ENCODE peak calls at places on chromosomes 5 and 9, in seven cellular contexts. One of them, this sample, is unnamed.

GRCh38 chr5:142636698-142637324 is 49.1 kb downstream of the FGF1 start:
- DNase-seq in HEK293T: no peak
- DNase-seq in GM12878: no peak
- DNase-seq in HepG2: no peak
- DNase-seq in HCT116: no peak
- DNase-seq in K562: no peak
- DNase-seq in WTC11: no peak
- DNase-seq in this sample: no peak

GRCh38 chr5:67094476-67095300 is 101.9 kb downstream of the CD180 start:
- DNase-seq in WTC11: peak
- DNase-seq in HEK293T: peak
- DNase-seq in K562: no peak
- DNase-seq in HCT116: no peak
- DNase-seq in HepG2: peak
- DNase-seq in GM12878: no peak
- DNase-seq in this sample: no peak

GRCh38 chr9:130041648-130042405 is 1.2 kb downstream of the FNBP1 start:
- DNase-seq in GM12878: no peak
- DNase-seq in K562: no peak
- DNase-seq in HEK293T: peak
- DNase-seq in HCT116: no peak
- DNase-seq in WTC11: peak
- DNase-seq in HepG2: no peak
- DNase-seq in this sample: no peak

GRCh38 chr5:109645591-109646236 is 44.0 kb upstream of the MAN2A1 start:
- DNase-seq in K562: no peak
- DNase-seq in WTC11: peak
- DNase-seq in HEK293T: peak
- DNase-seq in HCT116: no peak
- DNase-seq in GM12878: no peak
- DNase-seq in HepG2: no peak
- DNase-seq in this sample: no peak

GRCh38 chr5:28374492-28374934 is 1336.1 kb upstream of the CDH9 start:
- DNase-seq in HCT116: no peak
- DNase-seq in HEK293T: no peak
- DNase-seq in K562: no peak
- DNase-seq in WTC11: no peak
- DNase-seq in GM12878: no peak
- DNase-seq in HepG2: no peak
- DNase-seq in this sample: no peak

GRCh38 chr5:154858972-154859950 is 834 bp downstream of the CNOT8 start:
- DNase-seq in WTC11: no peak
- DNase-seq in HepG2: no peak
- DNase-seq in HEK293T: no peak
- DNase-seq in HCT116: no peak
- DNase-seq in K562: no peak
- DNase-seq in GM12878: no peak
- DNase-seq in this sample: no peak

GRCh38 chr5:124040799-124041198 is 528.8 kb downstream of the CSNK1G3 start:
- DNase-seq in HEK293T: no peak
- DNase-seq in HepG2: no peak
- DNase-seq in GM12878: no peak
- DNase-seq in HCT116: no peak
- DNase-seq in WTC11: no peak
- DNase-seq in K562: no peak
- DNase-seq in this sample: no peak

GRCh38 chr5:176851871-176852270 is 41.5 kb downstream of the UNC5A start:
- DNase-seq in GM12878: no peak
- DNase-seq in HCT116: no peak
- DNase-seq in HepG2: no peak
- DNase-seq in HEK293T: no peak
- DNase-seq in K562: no peak
- DNase-seq in WTC11: no peak
- DNase-seq in this sample: no peak

GRCh38 chr9:92115977-92116285 is 718 bp upstream of the SPTLC1 start:
- DNase-seq in WTC11: no peak
- DNase-seq in HCT116: no peak
- DNase-seq in HEK293T: no peak
- DNase-seq in HepG2: no peak
- DNase-seq in GM12878: no peak
- DNase-seq in K562: no peak
- DNase-seq in this sample: no peak

GRCh38 chr5:89337-90286 is 2.4 kb upstream of the PLEKHG4B start:
- DNase-seq in WTC11: no peak
- DNase-seq in HCT116: no peak
- DNase-seq in HEK293T: no peak
- DNase-seq in HepG2: no peak
- DNase-seq in K562: no peak
- DNase-seq in GM12878: no peak
- DNase-seq in this sample: no peak

GRCh38 chr5:80182802-80183645 is 72.8 kb downstream of the SERINC5 start:
- DNase-seq in HCT116: no peak
- DNase-seq in GM12878: no peak
- DNase-seq in HEK293T: no peak
- DNase-seq in HepG2: no peak
- DNase-seq in K562: no peak
- DNase-seq in WTC11: peak
- DNase-seq in this sample: peak

GRCh38 chr5:131944700-131945550 is 538 bp downstream of the MEIKIN start:
- DNase-seq in GM12878: no peak
- DNase-seq in HCT116: no peak
- DNase-seq in HEK293T: no peak
- DNase-seq in HepG2: no peak
- DNase-seq in K562: no peak
- DNase-seq in WTC11: peak
- DNase-seq in this sample: no peak

GRCh38 chr5:54480296-54480695 is 24.8 kb downstream of the HSPB3 start:
- DNase-seq in HEK293T: no peak
- DNase-seq in GM12878: no peak
- DNase-seq in K562: no peak
- DNase-seq in HepG2: no peak
- DNase-seq in HCT116: no peak
- DNase-seq in WTC11: no peak
- DNase-seq in this sample: no peak

GRCh38 chr9:97046228-97046627 is 7.3 kb upstream of the CTSV start:
- DNase-seq in GM12878: no peak
- DNase-seq in K562: no peak
- DNase-seq in HEK293T: no peak
- DNase-seq in HepG2: peak
- DNase-seq in WTC11: peak
- DNase-seq in HCT116: peak
- DNase-seq in this sample: peak

GRCh38 chr5:151682240-151682639 is 4.5 kb downstream of the SPARC start:
- DNase-seq in GM12878: no peak
- DNase-seq in K562: no peak
- DNase-seq in WTC11: no peak
- DNase-seq in HCT116: no peak
- DNase-seq in HepG2: no peak
- DNase-seq in HEK293T: no peak
- DNase-seq in this sample: no peak

GRCh38 chr9:17319822-17320221 is 185.0 kb downstream of the CNTLN start:
- DNase-seq in GM12878: no peak
- DNase-seq in HEK293T: no peak
- DNase-seq in WTC11: no peak
- DNase-seq in HCT116: no peak
- DNase-seq in K562: no peak
- DNase-seq in HepG2: no peak
- DNase-seq in this sample: no peak

GRCh38 chr9:17318821-17319320 is 184.0 kb downstream of the CNTLN start:
- DNase-seq in WTC11: no peak
- DNase-seq in HCT116: no peak
- DNase-seq in HepG2: no peak
- DNase-seq in K562: no peak
- DNase-seq in GM12878: no peak
- DNase-seq in HEK293T: no peak
- DNase-seq in this sample: no peak

DNA sequence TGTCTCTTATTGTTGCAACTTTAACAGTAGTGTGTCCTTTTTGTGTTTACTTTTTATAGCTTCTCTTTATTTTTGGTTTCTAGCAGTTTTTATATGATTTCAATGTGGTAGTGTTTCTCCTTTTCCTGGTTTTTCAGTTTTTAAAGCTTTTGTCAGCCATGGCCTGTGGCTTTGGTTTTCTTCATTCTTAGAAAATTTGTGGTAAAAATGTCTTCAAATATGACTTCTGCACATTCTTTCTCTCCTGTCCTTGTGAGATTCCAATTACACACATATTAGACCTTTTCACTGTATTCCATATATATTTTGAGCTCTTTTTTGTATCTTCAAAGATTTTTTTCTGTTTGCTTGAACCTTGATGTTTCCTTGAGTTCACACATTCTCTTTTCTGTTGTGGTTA is 180.5 kb downstream of the CNTLN start:
- DNase-seq in GM12878: no peak
- DNase-seq in HCT116: no peak
- DNase-seq in WTC11: no peak
- DNase-seq in K562: no peak
- DNase-seq in HEK293T: no peak
- DNase-seq in HepG2: no peak
- DNase-seq in this sample: no peak
- TF ChIP-seq SP1 in GM12878: no peak
- TF ChIP-seq SP1 in HCT116: no peak
- TF ChIP-seq SP1 in WTC11: no peak
- TF ChIP-seq SP1 in K562: no peak
- TF ChIP-seq SP1 in HEK293T: no peak
- TF ChIP-seq SP1 in HepG2: no peak
- TF ChIP-seq SP1 in this sample: no peak

DNA sequence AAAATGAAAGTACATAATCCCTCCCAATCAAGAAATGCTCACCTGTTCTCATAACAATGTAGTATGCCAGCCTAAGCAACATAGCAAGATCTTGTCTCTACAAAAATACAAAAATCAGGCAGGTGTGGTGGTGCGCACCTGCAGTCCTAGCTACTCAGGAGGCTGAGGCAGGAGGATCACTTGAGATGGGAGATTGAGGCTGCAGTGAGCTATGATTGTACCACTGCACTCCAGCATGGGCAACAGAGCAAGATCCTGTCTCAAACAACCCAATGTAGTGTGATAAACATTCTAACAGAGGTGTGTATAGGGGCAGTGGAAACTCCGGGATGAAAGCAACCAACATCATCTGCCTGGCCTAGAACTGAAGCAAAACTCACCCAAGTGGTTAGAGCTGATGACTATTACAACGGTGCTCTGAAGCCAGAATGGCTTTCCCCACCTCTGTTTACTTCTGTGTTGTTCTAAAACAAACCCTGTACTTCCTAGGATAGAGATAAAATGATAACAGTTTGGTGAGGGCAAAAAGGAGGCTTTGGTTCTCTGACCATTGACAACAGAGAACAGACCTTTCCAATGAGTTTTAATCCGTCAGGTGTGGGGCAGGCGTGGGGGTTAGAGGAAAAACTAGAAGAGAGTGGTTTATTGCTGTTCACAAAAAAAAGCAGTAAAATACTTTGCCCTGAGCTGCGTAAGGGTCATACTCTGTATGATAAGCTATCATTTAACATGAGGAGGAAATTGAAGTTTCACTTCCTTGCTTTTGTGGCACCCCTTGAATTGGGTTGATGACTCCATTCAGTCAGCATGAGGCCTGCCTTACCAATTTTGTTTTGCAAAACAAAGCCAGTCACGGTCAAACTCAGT is 18.9 kb downstream of the WNT8A start:
- DNase-seq in HepG2: no peak
- DNase-seq in HEK293T: no peak
- DNase-seq in GM12878: no peak
- DNase-seq in WTC11: no peak
- DNase-seq in K562: no peak
- DNase-seq in HCT116: no peak
- DNase-seq in this sample: no peak
- TF ChIP-seq SP1 in HepG2: no peak
- TF ChIP-seq SP1 in HEK293T: no peak
- TF ChIP-seq SP1 in GM12878: no peak
- TF ChIP-seq SP1 in WTC11: no peak
- TF ChIP-seq SP1 in K562: no peak
- TF ChIP-seq SP1 in HCT116: no peak
- TF ChIP-seq SP1 in this sample: no peak

DNA sequence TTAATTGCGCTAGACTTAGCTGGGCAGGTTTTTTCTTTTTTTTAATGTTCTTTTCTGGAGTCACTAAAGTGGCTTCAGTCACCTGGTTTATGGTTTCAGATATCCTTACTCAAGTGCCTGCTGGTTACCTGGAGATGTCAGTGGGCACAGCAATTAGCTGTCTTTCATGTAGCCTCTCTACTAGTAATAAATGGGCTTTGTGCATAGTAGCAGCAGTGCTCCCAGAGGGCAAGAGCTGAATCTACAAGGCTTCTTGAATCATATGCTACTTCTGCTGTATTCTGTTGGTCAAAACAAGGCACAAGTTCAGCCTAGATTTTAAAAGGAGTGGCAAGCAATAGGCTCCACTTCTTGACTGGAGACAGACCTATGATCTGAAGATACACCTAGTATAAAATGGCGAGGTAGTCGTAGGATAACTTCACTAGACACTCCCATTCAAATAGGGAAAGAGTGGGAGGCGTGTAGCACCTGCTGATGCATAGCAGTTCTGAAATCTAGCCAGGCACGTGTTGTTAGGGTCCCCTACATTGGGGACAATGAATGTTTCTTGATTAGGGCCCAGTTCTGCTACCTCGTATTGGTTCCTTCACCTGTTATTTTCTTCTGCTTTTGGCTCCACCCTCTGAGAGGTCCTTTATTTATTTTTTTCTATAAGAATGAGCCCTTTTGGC is 7.0 kb downstream of the SCAMP1 start:
- DNase-seq in WTC11: no peak
- DNase-seq in HepG2: no peak
- DNase-seq in GM12878: no peak
- DNase-seq in HCT116: no peak
- DNase-seq in HEK293T: no peak
- DNase-seq in K562: no peak
- DNase-seq in this sample: no peak
- TF ChIP-seq SP1 in WTC11: no peak
- TF ChIP-seq SP1 in HepG2: no peak
- TF ChIP-seq SP1 in GM12878: no peak
- TF ChIP-seq SP1 in HCT116: no peak
- TF ChIP-seq SP1 in HEK293T: no peak
- TF ChIP-seq SP1 in K562: no peak
- TF ChIP-seq SP1 in this sample: no peak

GRCh38 chr9:5879419-5880181 is 11.1 kb upstream of the MLANA start:
- DNase-seq in WTC11: no peak
- DNase-seq in HCT116: peak
- DNase-seq in K562: peak
- DNase-seq in HEK293T: no peak
- DNase-seq in HepG2: peak
- DNase-seq in GM12878: no peak
- DNase-seq in this sample: no peak
- TF ChIP-seq SP1 in WTC11: no peak
- TF ChIP-seq SP1 in HCT116: peak
- TF ChIP-seq SP1 in K562: no peak
- TF ChIP-seq SP1 in HEK293T: no peak
- TF ChIP-seq SP1 in HepG2: no peak
- TF ChIP-seq SP1 in GM12878: no peak
- TF ChIP-seq SP1 in this sample: no peak

DNA sequence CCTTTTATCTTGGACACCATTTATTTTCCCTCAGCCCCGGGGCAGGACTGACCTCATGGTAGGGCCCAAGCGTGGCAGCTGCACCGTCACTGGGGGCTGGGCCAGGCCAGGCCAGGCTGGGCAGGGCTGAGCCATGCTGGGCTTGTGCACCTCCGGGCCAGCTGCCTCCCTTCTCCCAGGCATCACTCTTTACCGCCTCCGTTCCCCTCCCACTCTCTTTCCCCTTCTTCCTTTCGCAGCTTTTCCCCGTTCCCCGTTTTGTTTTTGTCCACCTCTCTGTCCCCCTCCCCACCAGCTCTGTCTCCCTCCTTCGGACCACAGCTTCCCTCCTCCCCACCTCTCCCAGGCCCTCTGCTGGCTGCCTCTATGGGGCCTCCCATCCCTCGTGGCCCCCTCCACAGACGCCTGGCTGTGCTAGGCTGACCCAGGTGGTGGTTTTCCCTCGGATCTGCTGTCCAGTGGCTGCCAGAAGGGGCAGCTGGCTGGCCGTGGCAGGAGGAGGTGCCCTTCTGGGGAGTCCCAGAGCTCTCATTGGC is 17.9 kb downstream of the FGF18 start:
- DNase-seq in HCT116: no peak
- DNase-seq in WTC11: peak
- DNase-seq in GM12878: no peak
- DNase-seq in K562: no peak
- DNase-seq in HepG2: no peak
- DNase-seq in HEK293T: no peak
- DNase-seq in this sample: no peak
- TF ChIP-seq SP1 in HCT116: no peak
- TF ChIP-seq SP1 in WTC11: no peak
- TF ChIP-seq SP1 in GM12878: no peak
- TF ChIP-seq SP1 in K562: no peak
- TF ChIP-seq SP1 in HepG2: no peak
- TF ChIP-seq SP1 in HEK293T: no peak
- TF ChIP-seq SP1 in this sample: no peak

This sample was measured in H1.